ENCODE peak calls at places on chromosomes 11 and 22, in seven cellular contexts. Y is SK-N-SH; W is hypothalamus; G is activated T-cell treated with anti-CD3 and anti-CD28 coated beads for 1 hour; V is HTR-8/SVneo; O is stimulated activated CD4-positive, alpha-beta T cell treated with anti-CD3 and anti-CD28 coated beads, TNF-alpha, amount 100 ng/mL, for 24 hours; D is right cardiac atrium. M is an unnamed sample.
A peak's percentile ranks its signal among the peaks of the same experiment; 100 is the strongest.

GRCh38 chr11:9574806-9575530 is 1.5 kb downstream of the WEE1 start:
- DNase-seq in V (peak; percentile 55), G (no peak), D (peak; percentile 72), W (peak; percentile 28), Y (peak; percentile 72), O (no peak), M (peak; percentile 36)

GRCh38 chr22:20442485-20443284 is 5.1 kb upstream of the SCARF2 start:
- DNase-seq in W (no peak), Y (no peak), G (no peak), V (no peak), D (peak; percentile 11), O (no peak), M (no peak)

GRCh38 chr22:26642465-26643367 is 14.7 kb upstream of the MIAT start:
- DNase-seq in D (no peak), W (no peak), Y (no peak), O (peak; percentile 52), V (no peak), G (peak; percentile 63), M (peak; percentile 92)

GRCh38 chr11:100876826-100877545 is 189.9 kb downstream of the ARHGAP42 start:
- DNase-seq in G (no peak), O (no peak), W (no peak), Y (no peak), D (no peak), V (peak; percentile 90), M (no peak)

GRCh38 chr11:7909585-7910325 is 21.3 kb downstream of the OR10A6 start:
- DNase-seq in O (no peak), G (no peak), V (no peak), Y (no peak), D (no peak), W (no peak), M (no peak)

GRCh38 chr11:130514316-130514715 is 65.9 kb downstream of the ADAMTS15 start:
- DNase-seq in D (no peak), G (no peak), O (no peak), V (no peak), W (no peak), Y (no peak), M (no peak)

GRCh38 chr22:46484861-46485595 is 52.4 kb downstream of the CELSR1 start:
- DNase-seq in D (no peak), V (no peak), O (no peak), W (no peak), G (no peak), Y (no peak), M (no peak)

GRCh38 chr11:36398261-36398953 is 102.3 kb downstream of the PRR5L start:
- DNase-seq in W (peak; percentile 39), G (no peak), O (no peak), V (no peak), D (no peak), Y (no peak), M (no peak)

GRCh38 chr11:132604446-132604845 is 927.9 kb downstream of the OPCML start:
- DNase-seq in D (no peak), W (no peak), Y (no peak), V (no peak), G (no peak), O (no peak), M (no peak)

GRCh38 chr22:27128461-27129080 is 471.2 kb downstream of the MIAT start:
- DNase-seq in G (no peak), Y (no peak), O (no peak), D (peak; percentile 61), V (no peak), W (no peak), M (no peak)

M was measured in CD4-positive, CD25-positive, alpha-beta regulatory T cell.